ENCODE peak calls at places on chromosomes 1 and 21, in seven cellular contexts. U, L, F, E, H, O and Y are unnamed samples.

GRCh38 chr1:184563308-184563707 is 176.5 kb downstream of the C1orf21 start:
- DNase-seq in O (no peak), H (no peak), U (no peak), F (peak; percentile 44), E (no peak), L (peak; percentile 40), Y (peak; percentile 66)

GRCh38 chr1:180231506-180232420 is 1.7 kb downstream of the LHX4 start:
- DNase-seq in L (peak; percentile 45), H (no peak), O (no peak), E (no peak), U (no peak), F (peak; percentile 57), Y (peak; percentile 63)

GRCh38 chr1:36306210-36306901 is at the start of gene SH3D21:
- DNase-seq in H (no peak), O (no peak), E (no peak), L (no peak), F (peak; percentile 47), U (peak; percentile 81), Y (peak; percentile 31)

GRCh38 chr1:204677864-204678263 is 7.7 kb downstream of the LRRN2 start:
- DNase-seq in L (no peak), F (no peak), H (no peak), O (no peak), U (no peak), E (no peak), Y (no peak)

GRCh38 chr21:44989538-44989888 is 49.7 kb downstream of the SLX9 start:
- DNase-seq in H (no peak), O (no peak), U (peak; percentile 45), L (peak; percentile 63), F (no peak), E (no peak), Y (peak; percentile 60)

GRCh38 chr1:22689505-22689904 is 21.1 kb upstream of the EPHB2 start:
- DNase-seq in H (peak; percentile 83), L (peak; percentile 96), U (no peak), O (no peak), E (no peak), F (peak; percentile 68), Y (peak; percentile 81)

GRCh38 chr1:115302390-115302961 is 35.6 kb downstream of the NGF start:
- DNase-seq in O (no peak), U (no peak), E (no peak), F (no peak), H (no peak), L (peak; percentile 91), Y (peak; percentile 50)

GRCh38 chr1:9476790-9477463 is 62.3 kb upstream of the SLC25A33 start:
- DNase-seq in L (peak; percentile 40), O (no peak), E (no peak), F (no peak), U (no peak), H (peak; percentile 67), Y (peak; percentile 23)

GRCh38 chr1:59079434-59080135 is 217.3 kb upstream of the FGGY start:
- DNase-seq in O (no peak), L (peak; percentile 57), E (no peak), F (no peak), H (no peak), U (no peak), Y (peak; percentile 52)

GRCh38 chr1:15693371-15693770 is 9.3 kb downstream of the PLEKHM2 start:
- DNase-seq in H (no peak), O (no peak), F (no peak), U (no peak), L (no peak), E (no peak), Y (no peak)

GRCh38 chr1:246435421-246436041 is 71.5 kb downstream of the SMYD3 start:
- DNase-seq in F (no peak), E (no peak), L (peak; percentile 35), H (no peak), O (no peak), U (no peak), Y (peak; percentile 53)

GRCh38 chr21:14830307-14830706 is 234.5 kb downstream of the NRIP1 start:
- DNase-seq in U (no peak), O (no peak), E (no peak), H (no peak), F (no peak), L (no peak), Y (no peak)

GRCh38 chr1:9448132-9449105 is 90.8 kb upstream of the SLC25A33 start:
- DNase-seq in H (no peak), O (no peak), L (peak; percentile 23), E (no peak), U (no peak), F (no peak), Y (peak; percentile 33)

GRCh38 chr1:172547071-172547470 is 14.1 kb downstream of the SUCO start:
- DNase-seq in O (no peak), E (no peak), F (peak; percentile 21), L (peak; percentile 68), H (no peak), U (no peak), Y (peak; percentile 58)

GRCh38 chr21:46455575-46456385 is 2.9 kb upstream of the DIP2A start:
- DNase-seq in H (no peak), F (peak; percentile 98), E (no peak), U (no peak), L (peak; percentile 66), O (peak; percentile 96), Y (peak; percentile 72)

GRCh38 chr21:34864370-34865209 is 184.5 kb downstream of the RUNX1 start:
- DNase-seq in O (no peak), E (no peak), U (no peak), F (no peak), H (no peak), L (no peak), Y (no peak)

GRCh38 chr1:93679546-93679945 is 2.1 kb downstream of the BCAR3 start:
- DNase-seq in O (no peak), U (no peak), F (no peak), H (no peak), L (peak; percentile 52), E (no peak), Y (peak; percentile 54)

GRCh38 chr1:113219377-113219776 is 146.4 kb downstream of the LRIG2 start:
- DNase-seq in E (no peak), H (no peak), O (no peak), F (peak; percentile 6), L (no peak), U (no peak), Y (no peak)

GRCh38 chr1:56434025-56434424 is 145.3 kb downstream of the PLPP3 start:
- DNase-seq in H (no peak), F (no peak), O (no peak), E (no peak), L (peak; percentile 65), U (no peak), Y (no peak)

GRCh38 chr21:42171091-42172053 is 47.6 kb upstream of the ABCG1 start:
- DNase-seq in E (no peak), H (no peak), L (no peak), U (no peak), F (peak; percentile 37), O (no peak), Y (no peak)

GRCh38 chr1:43238104-43238503 is 31.7 kb upstream of the TMEM125 start:
- DNase-seq in O (peak; percentile 44), U (peak; percentile 66), L (peak; percentile 64), H (no peak), F (peak; percentile 90), E (no peak), Y (peak; percentile 79)

GRCh38 chr1:204574016-204574855 is 58.0 kb downstream of the MDM4 start:
- DNase-seq in O (no peak), L (no peak), E (no peak), U (no peak), H (no peak), F (no peak), Y (peak; percentile 61)

GRCh38 chr1:228935855-228936727 is 200.8 kb downstream of the RHOU start:
- DNase-seq in E (no peak), F (no peak), H (no peak), O (no peak), U (no peak), L (no peak), Y (no peak)

GRCh38 chr1:177490240-177490639 is 319.5 kb downstream of the BRINP2 start:
- DNase-seq in O (no peak), H (no peak), U (no peak), F (no peak), E (no peak), L (no peak), Y (no peak)

GRCh38 chr1:41486892-41487728 is 2.6 kb upstream of the EDN2 start:
- DNase-seq in E (no peak), U (peak; percentile 25), L (peak; percentile 59), O (no peak), H (no peak), F (no peak), Y (no peak)

GRCh38 chr1:226919995-226920394 is 20.1 kb upstream of the COQ8A start:
- DNase-seq in E (no peak), O (no peak), U (no peak), F (no peak), L (no peak), H (no peak), Y (no peak)

GRCh38 chr1:240312872-240313271 is 221.2 kb downstream of the FMN2 start:
- DNase-seq in U (no peak), H (peak; percentile 36), E (no peak), F (no peak), L (peak; percentile 94), O (no peak), Y (peak; percentile 61)

GRCh38 chr21:41321211-41321907 is 4.8 kb downstream of the FAM3B start:
- DNase-seq in F (no peak), L (no peak), U (no peak), E (no peak), O (no peak), H (no peak), Y (no peak)

GRCh38 chr1:152566681-152567080 is at the start of gene LCE3E:
- DNase-seq in F (no peak), O (no peak), E (no peak), H (no peak), U (no peak), L (no peak), Y (no peak)

GRCh38 chr1:148263128-148263905 is 111.2 kb upstream of the NBPF11 start:
- DNase-seq in E (no peak), H (peak; percentile 95), U (peak; percentile 67), F (peak; percentile 59), O (no peak), L (peak; percentile 55), Y (peak; percentile 88)

GRCh38 chr1:77014396-77014795 is 147.1 kb downstream of the ST6GALNAC5 start:
- DNase-seq in O (no peak), F (no peak), U (no peak), H (no peak), L (no peak), E (no peak), Y (no peak)